ENCODE peak calls at places on chromosomes 6 and 20, in six cellular contexts. Y, V, D, E, N and L are unnamed samples.

GRCh38 chr6:134466751-134467525 is 149.0 kb upstream of the SGK1 start:
- DNase-seq in D (no peak), E (no peak), Y (peak), V (no peak), N (no peak), L (no peak)

GRCh38 chr6:129440691-129441090 is 269.3 kb downstream of the ARHGAP18 start:
- DNase-seq in Y (no peak), N (peak), E (no peak), V (no peak), D (no peak), L (no peak)

GRCh38 chr6:161443868-161444267 is 170.0 kb upstream of the AGPAT4 start:
- DNase-seq in V (no peak), Y (no peak), N (no peak), E (no peak), D (no peak), L (no peak)

GRCh38 chr20:51385941-51386530 is 156.5 kb downstream of the NFATC2 start:
- DNase-seq in N (peak), D (peak), E (no peak), V (no peak), Y (peak), L (no peak)

GRCh38 chr6:137933696-137934095 is 66.6 kb downstream of the TNFAIP3 start:
- DNase-seq in E (no peak), D (peak), N (peak), V (peak), Y (peak), L (no peak)

GRCh38 chr6:14851286-14851685 is 394.6 kb upstream of the JARID2 start:
- DNase-seq in E (no peak), N (peak), Y (no peak), D (no peak), V (no peak), L (no peak)

GRCh38 chr20:4925842-4926530 is 75.3 kb downstream of the SLC23A2 start:
- DNase-seq in V (peak), Y (peak), D (peak), N (peak), E (peak), L (no peak)

GRCh38 chr6:56361812-56362211 is 114.4 kb upstream of the COL21A1 start:
- DNase-seq in N (peak), V (no peak), E (no peak), Y (peak), D (no peak), L (no peak)

GRCh38 chr6:91476000-91476399 is 889.1 kb upstream of the MAP3K7 start:
- DNase-seq in N (peak), E (no peak), D (peak), Y (peak), V (peak), L (no peak)

GRCh38 chr20:50283922-50284810 is 93.5 kb downstream of the CEBPB start:
- DNase-seq in N (peak), E (peak), D (no peak), V (peak), Y (peak), L (no peak)

GRCh38 chr6:10433322-10433721 is 18.4 kb upstream of the TFAP2A start:
- DNase-seq in Y (no peak), N (no peak), D (no peak), E (no peak), V (no peak), L (no peak)

GRCh38 chr6:170243386-170243785 is 47.5 kb downstream of the DLL1 start:
- DNase-seq in V (no peak), Y (no peak), D (no peak), E (no peak), N (no peak), L (no peak)

GRCh38 chr6:32092760-32093497 is 16.2 kb downstream of the TNXB start:
- DNase-seq in Y (no peak), D (peak), V (peak), E (no peak), N (peak), L (no peak)

GRCh38 chr20:32453467-32454163 is 95.5 kb downstream of the ASXL1 start:
- DNase-seq in Y (no peak), E (no peak), D (no peak), N (no peak), V (no peak), L (no peak)

GRCh38 chr6:33820784-33821183 is 17.0 kb upstream of the MLN start:
- DNase-seq in D (no peak), Y (no peak), N (no peak), V (no peak), E (no peak), L (no peak)

GRCh38 chr6:7107578-7108195 is at the start of gene RREB1:
- DNase-seq in N (peak), D (peak), Y (peak), E (peak), V (peak), L (peak)

GRCh38 chr6:2140438-2141128 is 104.8 kb downstream of the GMDS start:
- DNase-seq in N (no peak), Y (no peak), D (no peak), E (no peak), V (no peak), L (no peak)

GRCh38 chr6:24883618-24884017 is 52.1 kb downstream of the RIPOR2 start:
- DNase-seq in Y (peak), D (peak), E (no peak), V (no peak), N (peak), L (no peak)

GRCh38 chr6:28695671-28696537 is 170.2 kb downstream of the GPX5 start:
- DNase-seq in V (no peak), E (no peak), Y (no peak), N (no peak), D (no peak), L (no peak)

GRCh38 chr6:90256698-90257485 is 39.8 kb downstream of the BACH2 start:
- DNase-seq in Y (peak), V (no peak), D (no peak), E (no peak), N (peak), L (no peak)

GRCh38 chr6:162385980-162386379 is 341.6 kb downstream of the PRKN start:
- DNase-seq in V (no peak), N (no peak), E (no peak), D (no peak), Y (no peak), L (no peak)

GRCh38 chr6:104789770-104790190 is 69.9 kb downstream of the HACE1 start:
- DNase-seq in V (no peak), E (no peak), N (peak), D (peak), Y (peak), L (no peak)

GRCh38 chr20:44187763-44188709 is 1.0 kb upstream of the JPH2 start:
- DNase-seq in E (no peak), D (no peak), N (no peak), V (peak), Y (peak), L (peak)

GRCh38 chr6:44099192-44099591 is 28.1 kb downstream of the MRPL14 start:
- DNase-seq in V (no peak), N (no peak), Y (no peak), E (no peak), D (no peak), L (no peak)

GRCh38 chr20:60138263-60139127 is 180.3 kb downstream of the CDH26 start:
- DNase-seq in Y (no peak), D (no peak), N (peak), E (peak), V (peak), L (no peak)